ENCODE peak calls at places on chromosomes 6 and 20, in four cellular contexts. One of them, this sample, is unnamed.
A peak's percentile ranks its signal among the peaks of the same experiment; 100 is the strongest.

GRCh38 chr6:88730602-88731001 is 232.8 kb downstream of the RNGTT start:
- DNase-seq in small intestine: no peak
- DNase-seq in HCT116: no peak
- DNase-seq in adipocyte: peak; percentile 49
- DNase-seq in this sample: peak; percentile 71

GRCh38 chr20:50005378-50006020 is 22.7 kb downstream of the SNAI1 start:
- DNase-seq in small intestine: no peak
- DNase-seq in HCT116: no peak
- DNase-seq in adipocyte: no peak
- DNase-seq in this sample: no peak

GRCh38 chr20:371755-372542 is 8.6 kb upstream of the TRIB3 start:
- DNase-seq in adipocyte: peak; percentile 97
- DNase-seq in small intestine: peak; percentile 29
- DNase-seq in HCT116: peak; percentile 83
- DNase-seq in this sample: peak; percentile 98

GRCh38 chr6:142537612-142538478 is 236.0 kb downstream of the ADGRG6 start:
- DNase-seq in adipocyte: peak; percentile 33
- DNase-seq in small intestine: peak; percentile 10
- DNase-seq in HCT116: peak; percentile 34
- DNase-seq in this sample: peak; percentile 52

GRCh38 chr20:46260480-46260879 is 47.8 kb downstream of the CDH22 start:
- DNase-seq in small intestine: no peak
- DNase-seq in adipocyte: no peak
- DNase-seq in HCT116: no peak
- DNase-seq in this sample: peak; percentile 11

GRCh38 chr6:110950443-110950842 is 8.1 kb upstream of the GTF3C6 start:
- DNase-seq in HCT116: no peak
- DNase-seq in small intestine: no peak
- DNase-seq in adipocyte: no peak
- DNase-seq in this sample: no peak

GRCh38 chr20:33999025-33999629 is 5.4 kb downstream of the RALY start:
- DNase-seq in small intestine: no peak
- DNase-seq in adipocyte: peak; percentile 29
- DNase-seq in HCT116: no peak
- DNase-seq in this sample: no peak

GRCh38 chr6:133380047-133380446 is 138.9 kb downstream of the EYA4 start:
- DNase-seq in HCT116: no peak
- DNase-seq in small intestine: no peak
- DNase-seq in adipocyte: no peak
- DNase-seq in this sample: no peak

GRCh38 chr6:169087436-169088046 is 166.1 kb downstream of the THBS2 start:
- DNase-seq in adipocyte: peak; percentile 41
- DNase-seq in HCT116: no peak
- DNase-seq in small intestine: no peak
- DNase-seq in this sample: no peak

GRCh38 chr6:31401403-31401802 is 2.0 kb upstream of the MICA start:
- DNase-seq in HCT116: peak; percentile 62
- DNase-seq in adipocyte: peak; percentile 81
- DNase-seq in small intestine: peak; percentile 71
- DNase-seq in this sample: peak; percentile 79
- H3K4me3 ChIP-seq in HCT116: peak overlapping the region; percentile 81
- H3K4me3 ChIP-seq in adipocyte: peak overlapping the region; percentile 96
- H3K4me3 ChIP-seq in small intestine: peak overlapping the region; percentile 71
- H3K4me3 ChIP-seq in this sample: peak overlapping the region; percentile 97

GRCh38 chr6:30282522-30282921 is 44.2 kb upstream of the TRIM39 start:
- DNase-seq in small intestine: no peak
- DNase-seq in adipocyte: no peak
- DNase-seq in HCT116: no peak
- DNase-seq in this sample: no peak
- H3K9me3 ChIP-seq in small intestine: peaks cover 4% of the 10 kb centered on the region
- H3K9me3 ChIP-seq in adipocyte: peaks cover 79% of the 10 kb centered on the region
- H3K9me3 ChIP-seq in HCT116: peaks cover 20% of the 10 kb centered on the region
- H3K9me3 ChIP-seq in this sample: peaks cover 21% of the 10 kb centered on the region

GRCh38 chr6:26158581-26159416 is 71.6 kb downstream of the HFE start:
- DNase-seq in adipocyte: peak; percentile 82
- DNase-seq in small intestine: peak; percentile 81
- DNase-seq in HCT116: no peak
- DNase-seq in this sample: peak; percentile 64

GRCh38 chr6:26159417-26160273 is 72.4 kb downstream of the HFE start:
- DNase-seq in small intestine: peak; percentile 48
- DNase-seq in HCT116: no peak
- DNase-seq in adipocyte: peak; percentile 61
- DNase-seq in this sample: peak; percentile 49

GRCh38 chr6:26162399-26162798 is 75.2 kb downstream of the HFE start:
- DNase-seq in small intestine: no peak
- DNase-seq in adipocyte: no peak
- DNase-seq in HCT116: no peak
- DNase-seq in this sample: no peak

GRCh38 chr6:26163733-26164505 is 76.7 kb downstream of the HFE start:
- DNase-seq in adipocyte: no peak
- DNase-seq in small intestine: peak; percentile 80
- DNase-seq in HCT116: no peak
- DNase-seq in this sample: no peak

DNA sequence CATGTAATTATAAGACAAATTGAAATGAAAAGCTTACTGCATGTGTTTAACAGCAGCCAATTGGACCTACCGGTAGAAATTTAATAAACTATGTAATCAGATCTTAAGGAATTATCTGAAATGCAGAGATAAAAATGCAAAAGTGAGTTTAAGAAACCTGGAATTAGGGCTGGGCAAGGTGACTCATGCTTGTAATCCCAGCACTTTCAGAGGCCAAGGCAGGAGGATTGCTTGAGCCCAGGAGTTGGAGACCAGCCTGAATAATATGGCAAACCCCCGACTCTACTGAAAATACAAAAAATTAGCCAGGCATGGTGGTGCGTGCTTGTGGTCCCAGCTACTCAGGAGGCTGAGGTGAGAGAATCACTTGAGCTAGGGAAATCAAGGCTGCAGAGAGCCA is 74.1 kb downstream of the HFE start:
- DNase-seq in HCT116: no peak
- DNase-seq in adipocyte: no peak
- DNase-seq in small intestine: no peak
- DNase-seq in this sample: peak; percentile 22
- H3K4me3 ChIP-seq in HCT116: no peak overlapping the region
- H3K4me3 ChIP-seq in adipocyte: no peak overlapping the region
- H3K4me3 ChIP-seq in small intestine: no peak overlapping the region
- H3K4me3 ChIP-seq in this sample: no peak overlapping the region

GRCh38 chr6:61555993-61556392 is 730.0 kb downstream of the KHDRBS2 start:
- DNase-seq in small intestine: no peak
- DNase-seq in adipocyte: no peak
- DNase-seq in HCT116: no peak
- DNase-seq in this sample: no peak
- H3K9me3 ChIP-seq in small intestine: peaks cover 1% of the 10 kb centered on the region
- H3K9me3 ChIP-seq in adipocyte: peaks cover 16% of the 10 kb centered on the region
- H3K9me3 ChIP-seq in HCT116: peaks cover 15% of the 10 kb centered on the region
- H3K9me3 ChIP-seq in this sample: no peaks in the 10 kb centered on the region